ENCODE peak calls at places on chromosomes 13 and 19, in five cellular contexts. G, P, W, I and S are unnamed samples.

GRCh38 chr13:44906230-44906629 is 83.0 kb downstream of the NUFIP1 start:
- DNase-seq in W (no peak), P (no peak), G (no peak), I (no peak), S (no peak)

GRCh38 chr13:102798653-102799543 is at the start of the genes BIVM and POGLUT2:
- DNase-seq in P (peak; percentile 30), W (peak; percentile 93), I (peak; percentile 61), G (peak; percentile 84), S (peak; percentile 86)

GRCh38 chr13:110280231-110280813 is 26.6 kb downstream of the COL4A1 start:
- DNase-seq in G (no peak), P (no peak), I (no peak), W (peak; percentile 39), S (no peak)

GRCh38 chr19:5775668-5776309 is 8.8 kb downstream of the PRR22 start:
- DNase-seq in G (peak; percentile 10), P (no peak), W (peak; percentile 85), I (no peak), S (no peak)

GRCh38 chr19:47848871-47849473 is 10.1 kb upstream of the TPRX2 start:
- DNase-seq in W (peak; percentile 5), G (no peak), I (no peak), P (no peak), S (no peak)

GRCh38 chr13:97282705-97283104 is 60.6 kb downstream of the MBNL2 start:
- DNase-seq in W (no peak), G (no peak), P (no peak), I (no peak), S (no peak)

GRCh38 chr13:19601749-19602725 is 31.4 kb upstream of the MPHOSPH8 start:
- DNase-seq in I (no peak), P (no peak), G (no peak), W (peak; percentile 47), S (no peak)

GRCh38 chr19:51676566-51677083 is 16.5 kb upstream of the SPACA6 start:
- DNase-seq in P (no peak), W (no peak), I (no peak), G (no peak), S (no peak)

GRCh38 chr13:98157188-98157587 is 14.3 kb downstream of the FARP1 start:
- DNase-seq in W (no peak), P (no peak), I (no peak), G (no peak), S (no peak)

GRCh38 chr19:48645652-48646191 is at the start of gene CA11:
- DNase-seq in P (no peak), I (no peak), W (peak; percentile 36), G (no peak), S (no peak)

GRCh38 chr13:98564204-98564603 is 12.7 kb downstream of the STK24 start:
- DNase-seq in P (no peak), G (no peak), W (no peak), I (no peak), S (no peak)

GRCh38 chr19:31139871-31140505 is 209.2 kb downstream of the TSHZ3 start:
- DNase-seq in G (peak; percentile 57), I (no peak), P (no peak), W (peak; percentile 91), S (no peak)

GRCh38 chr19:35712910-35713845 is 4.6 kb upstream of the KMT2B start:
- DNase-seq in I (peak; percentile 78), G (no peak), W (no peak), P (no peak), S (no peak)

GRCh38 chr13:113410472-113411201 is 42.7 kb downstream of the ADPRHL1 start:
- DNase-seq in P (no peak), G (peak; percentile 79), I (no peak), W (peak; percentile 91), S (peak; percentile 37)

GRCh38 chr19:30086916-30087315 is 144.9 kb downstream of the URI1 start:
- DNase-seq in G (no peak), P (no peak), I (no peak), W (no peak), S (no peak)

GRCh38 chr19:17734146-17734545 is 14.9 kb downstream of the MAP1S start:
- DNase-seq in I (no peak), P (no peak), G (no peak), W (no peak), S (no peak)

GRCh38 chr13:49499889-49500660 is 4.3 kb downstream of the PHF11 start:
- DNase-seq in I (no peak), G (peak; percentile 36), W (peak; percentile 90), P (no peak), S (peak; percentile 62)

GRCh38 chr19:55483681-55484361 is 1.2 kb upstream of the NAT14 start:
- DNase-seq in W (no peak), I (no peak), P (no peak), G (no peak), S (no peak)

GRCh38 chr13:43348397-43348796 is 325.0 kb downstream of the DNAJC15 start:
- DNase-seq in I (no peak), G (no peak), W (no peak), P (no peak), S (no peak)

GRCh38 chr19:55670280-55671053 is 4.6 kb upstream of the EPN1 start:
- DNase-seq in G (no peak), W (no peak), I (no peak), P (no peak), S (no peak)

GRCh38 chr13:110109910-110110309 is 197.0 kb downstream of the COL4A1 start:
- DNase-seq in I (no peak), G (peak; percentile 93), W (peak; percentile 90), P (no peak), S (peak; percentile 67)

GRCh38 chr19:48390188-48391099 is 907 bp downstream of the KDELR1 start:
- DNase-seq in I (no peak), W (peak; percentile 70), P (no peak), G (no peak), S (no peak)

GRCh38 chr13:105343134-105343806 is 1192.2 kb downstream of the EFNB2 start:
- DNase-seq in G (peak; percentile 73), P (no peak), W (peak; percentile 54), I (no peak), S (peak; percentile 62)

GRCh38 chr19:4077800-4078683 is 11.3 kb upstream of the ZBTB7A start:
- DNase-seq in I (no peak), W (peak; percentile 59), G (no peak), P (no peak), S (no peak)

GRCh38 chr19:56333506-56333905 is 18.9 kb upstream of the ZSCAN5A start:
- DNase-seq in I (peak; percentile 19), W (peak; percentile 64), G (peak; percentile 7), P (no peak), S (peak; percentile 31)

GRCh38 chr19:48461982-48462655 is 6.7 kb downstream of the KCNJ14 start:
- DNase-seq in G (no peak), W (no peak), I (no peak), P (no peak), S (no peak)

GRCh38 chr19:5128932-5129389 is 160.0 kb downstream of the KDM4B start:
- DNase-seq in P (no peak), G (no peak), W (no peak), I (no peak), S (no peak)

GRCh38 chr19:14475251-14476073 is at the start of gene PTGER1:
- DNase-seq in W (peak; percentile 51), I (no peak), P (no peak), G (no peak), S (no peak)

GRCh38 chr13:43767351-43767901 is 19.3 kb downstream of the ENOX1 start:
- DNase-seq in I (no peak), W (no peak), P (no peak), G (peak; percentile 26), S (no peak)

GRCh38 chr19:46383846-46384245 is 29.5 kb downstream of the CCDC8 start:
- DNase-seq in P (no peak), W (no peak), G (no peak), I (no peak), S (no peak)

GRCh38 chr13:35565273-35565672 is 88.8 kb upstream of the MAB21L1 start:
- DNase-seq in P (no peak), W (no peak), G (no peak), I (no peak), S (no peak)

GRCh38 chr19:9986787-9987281 is 23.5 kb downstream of the COL5A3 start:
- DNase-seq in G (no peak), P (no peak), I (no peak), W (peak; percentile 91), S (peak; percentile 47)

GRCh38 chr19:29702161-29702957 is 12.7 kb downstream of the C19orf12 start:
- DNase-seq in I (no peak), P (no peak), W (no peak), G (no peak), S (no peak)

GRCh38 chr19:31675187-31675913 is 326.1 kb upstream of the TSHZ3 start:
- DNase-seq in I (no peak), P (no peak), G (no peak), W (peak; percentile 7), S (peak; percentile 50)

GRCh38 chr19:29965529-29965928 is 23.5 kb downstream of the URI1 start:
- DNase-seq in P (no peak), G (no peak), I (no peak), W (peak; percentile 73), S (no peak)

GRCh38 chr19:50657222-50657669 is 8.0 kb downstream of the C19orf81 start:
- DNase-seq in W (no peak), P (no peak), G (no peak), I (no peak), S (no peak)